ENCODE peak calls at places on chromosomes 1 and 21, in ten cellular contexts. Z is fibroblast of the conjunctiva; Q is progenitor cell of endocrine pancreas; P is CD8-positive, alpha-beta T cell; N is kidney tubule cell; H is NCI-H2029 treated with DMSO at 0.1 percent for 48 hours; W is EL; G is WTC11; J is skeletal muscle cell; A is GDM1. I is an unnamed sample.

GRCh38 chr1:25944986-25945385 is 38.8 kb upstream of the STMN1 start:
- DNase-seq in P (no peak), W (no peak), Q (no peak), J (no peak), Z (no peak), A (no peak), H (no peak), G (no peak), N (no peak), I (peak)

GRCh38 chr1:30804381-30804780 is 46.8 kb upstream of the LAPTM5 start:
- DNase-seq in N (no peak), Z (no peak), G (no peak), Q (no peak), A (no peak), W (no peak), P (no peak), H (no peak), J (no peak), I (no peak)

GRCh38 chr1:93296555-93297154 is 49.1 kb upstream of the DR1 start:
- DNase-seq in P (no peak), Q (no peak), Z (no peak), H (no peak), N (no peak), G (peak), J (no peak), W (no peak), A (no peak), I (no peak)

GRCh38 chr21:45983981-45984551 is 2.5 kb downstream of the COL6A1 start:
- DNase-seq in A (no peak), Q (no peak), J (no peak), N (no peak), H (no peak), Z (no peak), W (no peak), G (peak), P (no peak), I (no peak)

GRCh38 chr1:58809327-58810040 is 25.6 kb upstream of the JUN start:
- DNase-seq in W (peak), J (peak), P (no peak), H (no peak), A (no peak), G (no peak), Z (no peak), N (no peak), Q (no peak), I (peak)

GRCh38 chr1:25724201-25724600 is 75.8 kb upstream of the SELENON start:
- DNase-seq in A (no peak), N (no peak), Q (no peak), H (no peak), P (no peak), J (no peak), G (no peak), Z (no peak), W (no peak), I (no peak)

GRCh38 chr1:23461050-23461449 is 22.9 kb downstream of the ASAP3 start:
- DNase-seq in N (no peak), W (no peak), P (no peak), Q (no peak), Z (no peak), J (no peak), G (no peak), A (no peak), H (no peak), I (no peak)

GRCh38 chr1:11938722-11939526 is 4.4 kb downstream of the PLOD1 start:
- DNase-seq in H (no peak), Q (no peak), W (peak), Z (no peak), J (no peak), A (no peak), N (no peak), P (no peak), G (no peak), I (no peak)

GRCh38 chr1:21672478-21673276 is 3.5 kb upstream of the RAP1GAP start:
- DNase-seq in W (peak), H (no peak), G (no peak), Q (no peak), P (no peak), N (no peak), A (no peak), J (no peak), Z (no peak), I (no peak)

GRCh38 chr21:41141031-41141457 is 26.9 kb upstream of the BACE2 start:
- DNase-seq in A (no peak), H (no peak), N (peak), Z (no peak), P (no peak), J (peak), G (no peak), W (peak), Q (no peak), I (peak)

GRCh38 chr1:209766051-209766450 is 10.2 kb downstream of the TRAF3IP3 start:
- DNase-seq in G (no peak), W (no peak), P (no peak), A (no peak), Q (no peak), H (no peak), N (no peak), J (no peak), Z (no peak), I (no peak)

GRCh38 chr1:184462170-184462569 is 75.3 kb downstream of the C1orf21 start:
- DNase-seq in P (no peak), N (no peak), A (no peak), Q (no peak), J (no peak), G (no peak), W (no peak), Z (no peak), H (no peak), I (no peak)

GRCh38 chr21:44389335-44389734 is 35.9 kb downstream of the TRPM2 start:
- DNase-seq in P (no peak), Q (no peak), W (no peak), Z (no peak), N (no peak), H (no peak), A (no peak), G (no peak), J (no peak), I (no peak)

GRCh38 chr1:19448491-19449439 is 36.6 kb downstream of the CAPZB start:
- DNase-seq in J (peak), H (no peak), W (peak), G (no peak), Q (no peak), N (peak), P (no peak), A (no peak), Z (peak), I (peak)

GRCh38 chr1:21568006-21568746 is 59.0 kb downstream of the ALPL start:
- DNase-seq in P (no peak), A (no peak), N (peak), J (no peak), G (no peak), Z (no peak), W (peak), Q (no peak), H (no peak), I (no peak)

GRCh38 chr1:19081218-19081893 is 124.9 kb upstream of the IFFO2 start:
- DNase-seq in P (no peak), J (no peak), H (no peak), Q (no peak), W (peak), Z (no peak), A (no peak), G (no peak), N (no peak), I (no peak)

GRCh38 chr21:32360401-32360981 is 32.3 kb downstream of the URB1 start:
- DNase-seq in Z (no peak), W (no peak), G (no peak), A (no peak), J (no peak), H (no peak), Q (no peak), P (no peak), N (no peak), I (no peak)

GRCh38 chr1:183694636-183695035 is 41.5 kb upstream of the APOBEC4 start:
- DNase-seq in Q (no peak), P (no peak), Z (no peak), N (no peak), W (no peak), G (no peak), J (no peak), H (no peak), A (no peak), I (no peak)

GRCh38 chr1:100584761-100585745 is 47.1 kb downstream of the GPR88 start:
- DNase-seq in W (peak), N (peak), P (no peak), A (no peak), G (no peak), Z (no peak), Q (no peak), J (no peak), H (no peak), I (peak)

GRCh38 chr21:41894922-41895557 is 15.9 kb upstream of the PRDM15 start:
- DNase-seq in G (no peak), A (no peak), N (peak), J (peak), P (no peak), W (peak), Z (peak), Q (no peak), H (no peak), I (peak)

GRCh38 chr1:173210716-173211231 is 3.6 kb upstream of the TNFSF4 start:
- DNase-seq in N (no peak), J (no peak), Z (no peak), Q (no peak), H (no peak), W (no peak), A (no peak), P (no peak), G (no peak), I (no peak)

GRCh38 chr1:40980453-40981121 is 1.1 kb downstream of the CTPS1 start:
- DNase-seq in A (no peak), W (peak), Z (no peak), Q (no peak), P (peak), N (peak), J (no peak), G (peak), H (peak), I (peak)

I was measured in renal cortical epithelial cell.